ENCODE peak calls at places on chromosome 9, in ten cellular contexts. A is WTC11; K is smooth muscle cell of the brain vasculature; M is SJSA1; R is endothelial cell; Q is kidney epithelial cell; H is T-helper 1 cell; V is brain microvascular endothelial cell; E is activated CD4-positive, alpha-beta T cell treated with anti-CD3 and anti-CD28 coated beads for 36 hours; G is T-helper 2 cell. T is an unnamed sample.

GRCh38 chr9:114375386-114375785 is 12.4 kb downstream of the AKNA start:
- DNase-seq in M (no peak), Q (no peak), A (no peak), K (no peak), G (no peak), H (no peak), E (no peak), V (no peak), R (no peak), T (no peak)

GRCh38 chr9:124818431-124819281 is 34.6 kb upstream of the WDR38 start:
- DNase-seq in Q (peak), E (peak), A (peak), H (no peak), G (no peak), K (no peak), M (peak), V (peak), R (no peak), T (no peak)

GRCh38 chr9:96453625-96454024 is 3.7 kb downstream of the HABP4 start:
- DNase-seq in R (no peak), E (peak), M (no peak), V (peak), A (no peak), K (no peak), H (no peak), G (no peak), Q (no peak), T (peak)

GRCh38 chr9:124126571-124127289 is 115.2 kb downstream of the LHX2 start:
- DNase-seq in E (peak), A (peak), G (peak), M (peak), Q (no peak), K (no peak), R (peak), H (peak), V (peak), T (peak)

GRCh38 chr9:136626740-136627642 is 35.7 kb upstream of the EGFL7 start:
- DNase-seq in M (no peak), Q (no peak), G (no peak), A (no peak), E (no peak), K (no peak), V (no peak), H (no peak), R (peak), T (no peak)

GRCh38 chr9:14238044-14238443 is 75.9 kb downstream of the NFIB start:
- DNase-seq in R (peak), Q (no peak), G (no peak), A (no peak), H (no peak), M (peak), E (no peak), V (peak), K (no peak), T (no peak)

GRCh38 chr9:4969130-4969529 is 15.9 kb upstream of the JAK2 start:
- DNase-seq in E (no peak), K (no peak), A (no peak), Q (no peak), M (no peak), R (no peak), V (no peak), H (no peak), G (no peak), T (no peak)

GRCh38 chr9:123544007-123544827 is 188.2 kb downstream of the CRB2 start:
- DNase-seq in Q (peak), A (no peak), M (no peak), K (no peak), V (peak), G (no peak), E (peak), H (peak), R (peak), T (peak)

GRCh38 chr9:135158572-135158937 is 71.1 kb downstream of the OLFM1 start:
- DNase-seq in A (no peak), E (no peak), K (no peak), R (no peak), M (no peak), H (no peak), G (no peak), Q (no peak), V (no peak), T (no peak)

GRCh38 chr9:127451681-127452480 is 571 bp downstream of the LRSAM1 start:
- DNase-seq in V (peak), K (no peak), M (peak), R (peak), Q (no peak), G (peak), E (peak), H (peak), A (peak), T (peak)

GRCh38 chr9:132923346-132923902 is 21.0 kb downstream of the TSC1 start:
- DNase-seq in E (no peak), K (no peak), V (no peak), M (no peak), Q (no peak), R (no peak), A (no peak), G (no peak), H (no peak), T (no peak)

GRCh38 chr9:93205045-93205768 is 21.3 kb downstream of the WNK2 start:
- DNase-seq in G (no peak), A (no peak), K (no peak), R (no peak), M (no peak), H (no peak), V (peak), E (no peak), Q (no peak), T (no peak)

GRCh38 chr9:91907387-91908292 is 42.4 kb downstream of the ROR2 start:
- DNase-seq in M (no peak), A (no peak), G (no peak), V (no peak), R (no peak), H (no peak), Q (no peak), E (no peak), K (no peak), T (no peak)

GRCh38 chr9:13857521-13857920 is 456.4 kb downstream of the NFIB start:
- DNase-seq in G (no peak), M (no peak), H (no peak), V (peak), E (no peak), A (no peak), Q (no peak), K (no peak), R (no peak), T (no peak)

T was measured in GM13977.